ENCODE peak calls at places on chromosome 9, in ten cellular contexts. One of them, this sample, is unnamed.

GRCh38 chr9:137804908-137805356 is 72.7 kb upstream of the CACNA1B start:
- DNase-seq in ovary: no peak
- DNase-seq in chondrocyte: peak; percentile 32
- DNase-seq in GM13976: no peak
- DNase-seq in lung: no peak
- DNase-seq in tibial artery: no peak
- DNase-seq in BJ: no peak
- DNase-seq in left ventricle myocardium inferior: no peak
- DNase-seq in colonic mucosa: no peak
- DNase-seq in nephron progenitor cell: no peak
- DNase-seq in this sample: no peak

GRCh38 chr9:133262226-133262625 is 12.8 kb downstream of the ABO start:
- DNase-seq in lung: no peak
- DNase-seq in chondrocyte: no peak
- DNase-seq in left ventricle myocardium inferior: no peak
- DNase-seq in colonic mucosa: no peak
- DNase-seq in nephron progenitor cell: no peak
- DNase-seq in GM13976: no peak
- DNase-seq in BJ: no peak
- DNase-seq in tibial artery: peak; percentile 51
- DNase-seq in ovary: no peak
- DNase-seq in this sample: no peak

GRCh38 chr9:78986446-78986845 is 585.3 kb upstream of the TLE4 start:
- DNase-seq in colonic mucosa: no peak
- DNase-seq in GM13976: no peak
- DNase-seq in ovary: no peak
- DNase-seq in chondrocyte: no peak
- DNase-seq in left ventricle myocardium inferior: no peak
- DNase-seq in BJ: peak; percentile 42
- DNase-seq in nephron progenitor cell: no peak
- DNase-seq in tibial artery: no peak
- DNase-seq in lung: no peak
- DNase-seq in this sample: no peak

GRCh38 chr9:109843651-109844050 is 63.7 kb downstream of the PALM2AKAP2 start:
- DNase-seq in nephron progenitor cell: no peak
- DNase-seq in ovary: no peak
- DNase-seq in chondrocyte: no peak
- DNase-seq in BJ: no peak
- DNase-seq in left ventricle myocardium inferior: peak; percentile 89
- DNase-seq in tibial artery: no peak
- DNase-seq in lung: no peak
- DNase-seq in colonic mucosa: no peak
- DNase-seq in GM13976: no peak
- DNase-seq in this sample: no peak

GRCh38 chr9:36808246-36808645 is 225.8 kb downstream of the PAX5 start:
- DNase-seq in colonic mucosa: no peak
- DNase-seq in chondrocyte: no peak
- DNase-seq in left ventricle myocardium inferior: no peak
- DNase-seq in BJ: no peak
- DNase-seq in nephron progenitor cell: no peak
- DNase-seq in ovary: no peak
- DNase-seq in GM13976: no peak
- DNase-seq in lung: no peak
- DNase-seq in tibial artery: no peak
- DNase-seq in this sample: no peak

GRCh38 chr9:5915438-5915837 is 24.7 kb downstream of the MLANA start:
- DNase-seq in tibial artery: no peak
- DNase-seq in lung: no peak
- DNase-seq in GM13976: no peak
- DNase-seq in nephron progenitor cell: no peak
- DNase-seq in chondrocyte: no peak
- DNase-seq in BJ: no peak
- DNase-seq in colonic mucosa: no peak
- DNase-seq in ovary: no peak
- DNase-seq in left ventricle myocardium inferior: no peak
- DNase-seq in this sample: no peak

GRCh38 chr9:96626912-96627311 is 7.3 kb upstream of the CDC14B start:
- DNase-seq in tibial artery: no peak
- DNase-seq in chondrocyte: no peak
- DNase-seq in GM13976: no peak
- DNase-seq in BJ: no peak
- DNase-seq in lung: no peak
- DNase-seq in colonic mucosa: no peak
- DNase-seq in left ventricle myocardium inferior: no peak
- DNase-seq in nephron progenitor cell: no peak
- DNase-seq in ovary: no peak
- DNase-seq in this sample: no peak

GRCh38 chr9:115127191-115127817 is 9.3 kb upstream of the TNC start:
- DNase-seq in chondrocyte: no peak
- DNase-seq in BJ: no peak
- DNase-seq in colonic mucosa: no peak
- DNase-seq in nephron progenitor cell: no peak
- DNase-seq in GM13976: no peak
- DNase-seq in tibial artery: no peak
- DNase-seq in left ventricle myocardium inferior: no peak
- DNase-seq in ovary: no peak
- DNase-seq in lung: no peak
- DNase-seq in this sample: no peak

GRCh38 chr9:8762676-8763075 is 963.1 kb upstream of the DMAC1 start:
- DNase-seq in ovary: no peak
- DNase-seq in BJ: no peak
- DNase-seq in tibial artery: no peak
- DNase-seq in left ventricle myocardium inferior: no peak
- DNase-seq in nephron progenitor cell: peak; percentile 23
- DNase-seq in GM13976: no peak
- DNase-seq in lung: no peak
- DNase-seq in chondrocyte: no peak
- DNase-seq in colonic mucosa: peak; percentile 43
- DNase-seq in this sample: no peak
- TF ChIP-seq CTCF in ovary: no peak
- TF ChIP-seq CTCF in BJ: no peak
- TF ChIP-seq CTCF in tibial artery: no peak
- TF ChIP-seq CTCF in left ventricle myocardium inferior: no peak
- TF ChIP-seq CTCF in nephron progenitor cell: no peak
- TF ChIP-seq CTCF in GM13976: no peak
- TF ChIP-seq CTCF in lung: no peak
- TF ChIP-seq CTCF in chondrocyte: no peak
- TF ChIP-seq CTCF in colonic mucosa: no peak
- TF ChIP-seq CTCF in this sample: no peak

DNA sequence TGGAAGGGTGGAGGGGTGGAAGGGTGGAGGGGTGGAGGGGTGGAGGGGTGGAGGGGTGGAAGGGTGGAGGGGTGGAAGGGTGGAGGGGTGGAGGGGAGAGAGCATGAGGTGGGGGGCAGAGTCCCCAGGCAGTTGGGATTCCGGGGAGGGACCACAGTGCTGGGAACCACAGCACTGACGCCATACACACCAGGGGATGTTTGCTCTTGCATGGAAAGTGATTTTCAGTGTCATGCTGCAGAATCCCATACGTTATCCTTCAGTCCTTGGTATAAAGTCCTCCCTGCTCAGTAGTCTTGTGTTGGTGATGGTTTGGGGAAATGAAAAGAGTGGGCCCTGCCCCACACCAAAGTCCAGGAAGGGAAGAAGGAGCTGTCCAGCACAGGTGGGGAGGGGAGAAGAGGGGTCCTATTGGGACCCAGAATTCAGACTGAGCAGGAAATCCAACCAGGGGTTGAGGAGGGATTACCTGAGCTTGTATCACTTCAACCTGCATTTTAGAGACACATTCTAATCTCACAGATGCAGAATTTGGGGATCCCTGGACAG is 5.5 kb upstream of the FIBCD1 start:
- DNase-seq in nephron progenitor cell: no peak
- DNase-seq in left ventricle myocardium inferior: no peak
- DNase-seq in GM13976: no peak
- DNase-seq in BJ: no peak
- DNase-seq in ovary: no peak
- DNase-seq in lung: no peak
- DNase-seq in chondrocyte: no peak
- DNase-seq in colonic mucosa: no peak
- DNase-seq in tibial artery: no peak
- DNase-seq in this sample: no peak
- TF ChIP-seq CTCF in nephron progenitor cell: no peak
- TF ChIP-seq CTCF in left ventricle myocardium inferior: no peak
- TF ChIP-seq CTCF in GM13976: no peak
- TF ChIP-seq CTCF in BJ: no peak
- TF ChIP-seq CTCF in ovary: no peak
- TF ChIP-seq CTCF in lung: no peak
- TF ChIP-seq CTCF in chondrocyte: no peak
- TF ChIP-seq CTCF in colonic mucosa: no peak
- TF ChIP-seq CTCF in tibial artery: no peak
- TF ChIP-seq CTCF in this sample: no peak

GRCh38 chr9:130263601-130264413 is 1.8 kb upstream of the HMCN2 start:
- DNase-seq in tibial artery: peak; percentile 56
- DNase-seq in nephron progenitor cell: no peak
- DNase-seq in GM13976: no peak
- DNase-seq in BJ: no peak
- DNase-seq in colonic mucosa: no peak
- DNase-seq in lung: no peak
- DNase-seq in ovary: no peak
- DNase-seq in left ventricle myocardium inferior: no peak
- DNase-seq in chondrocyte: peak; percentile 74
- DNase-seq in this sample: no peak
- TF ChIP-seq CTCF in tibial artery: no peak
- TF ChIP-seq CTCF in nephron progenitor cell: no peak
- TF ChIP-seq CTCF in GM13976: no peak
- TF ChIP-seq CTCF in BJ: no peak
- TF ChIP-seq CTCF in colonic mucosa: no peak
- TF ChIP-seq CTCF in lung: no peak
- TF ChIP-seq CTCF in ovary: no peak
- TF ChIP-seq CTCF in left ventricle myocardium inferior: peak; percentile 38
- TF ChIP-seq CTCF in chondrocyte: peak; percentile 19
- TF ChIP-seq CTCF in this sample: no peak

GRCh38 chr9:86912210-86912609 is 35.1 kb downstream of the GAS1 start:
- DNase-seq in lung: no peak
- DNase-seq in left ventricle myocardium inferior: no peak
- DNase-seq in BJ: no peak
- DNase-seq in colonic mucosa: no peak
- DNase-seq in tibial artery: no peak
- DNase-seq in nephron progenitor cell: no peak
- DNase-seq in ovary: no peak
- DNase-seq in chondrocyte: no peak
- DNase-seq in GM13976: no peak
- DNase-seq in this sample: no peak
- TF ChIP-seq CTCF in lung: no peak
- TF ChIP-seq CTCF in left ventricle myocardium inferior: no peak
- TF ChIP-seq CTCF in BJ: no peak
- TF ChIP-seq CTCF in colonic mucosa: no peak
- TF ChIP-seq CTCF in tibial artery: no peak
- TF ChIP-seq CTCF in nephron progenitor cell: no peak
- TF ChIP-seq CTCF in ovary: no peak
- TF ChIP-seq CTCF in chondrocyte: no peak
- TF ChIP-seq CTCF in GM13976: no peak
- TF ChIP-seq CTCF in this sample: no peak

GRCh38 chr9:107109324-107109723 is 173.8 kb upstream of the RAD23B start:
- DNase-seq in colonic mucosa: no peak
- DNase-seq in ovary: no peak
- DNase-seq in left ventricle myocardium inferior: no peak
- DNase-seq in nephron progenitor cell: no peak
- DNase-seq in GM13976: no peak
- DNase-seq in BJ: no peak
- DNase-seq in chondrocyte: no peak
- DNase-seq in tibial artery: no peak
- DNase-seq in lung: no peak
- DNase-seq in this sample: no peak

GRCh38 chr9:107105784-107106183 is 177.3 kb upstream of the RAD23B start:
- DNase-seq in colonic mucosa: no peak
- DNase-seq in left ventricle myocardium inferior: no peak
- DNase-seq in GM13976: no peak
- DNase-seq in nephron progenitor cell: no peak
- DNase-seq in tibial artery: no peak
- DNase-seq in ovary: no peak
- DNase-seq in chondrocyte: no peak
- DNase-seq in lung: no peak
- DNase-seq in BJ: no peak
- DNase-seq in this sample: no peak

GRCh38 chr9:107102011-107102410 is 181.1 kb upstream of the RAD23B start:
- DNase-seq in ovary: no peak
- DNase-seq in lung: no peak
- DNase-seq in BJ: no peak
- DNase-seq in nephron progenitor cell: no peak
- DNase-seq in GM13976: no peak
- DNase-seq in colonic mucosa: no peak
- DNase-seq in tibial artery: no peak
- DNase-seq in left ventricle myocardium inferior: no peak
- DNase-seq in chondrocyte: no peak
- DNase-seq in this sample: no peak

GRCh38 chr9:107108367-107108766 is 174.7 kb upstream of the RAD23B start:
- DNase-seq in chondrocyte: no peak
- DNase-seq in ovary: no peak
- DNase-seq in nephron progenitor cell: no peak
- DNase-seq in GM13976: no peak
- DNase-seq in lung: peak; percentile 4
- DNase-seq in left ventricle myocardium inferior: no peak
- DNase-seq in tibial artery: no peak
- DNase-seq in colonic mucosa: no peak
- DNase-seq in BJ: no peak
- DNase-seq in this sample: no peak

DNA sequence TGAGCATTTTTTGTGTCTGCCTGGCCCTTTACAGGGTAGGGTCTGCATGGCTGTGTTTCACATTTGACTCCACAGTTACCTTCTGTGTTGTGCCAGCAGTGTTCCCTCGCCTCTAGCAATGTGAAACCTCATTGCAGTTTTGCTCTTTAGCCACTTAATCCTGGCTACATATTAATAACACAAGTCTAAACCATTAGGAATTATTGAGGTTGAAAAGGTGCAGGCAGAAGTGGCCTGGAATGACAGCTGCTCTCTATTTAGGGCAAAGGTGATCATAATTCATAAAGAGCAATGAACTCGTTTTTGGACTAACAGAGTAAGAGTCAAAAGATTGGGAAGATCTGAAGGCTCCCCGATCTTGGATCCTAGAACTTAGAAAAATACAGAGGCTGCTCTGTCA is 176.7 kb upstream of the RAD23B start:
- DNase-seq in chondrocyte: no peak
- DNase-seq in tibial artery: no peak
- DNase-seq in BJ: no peak
- DNase-seq in colonic mucosa: no peak
- DNase-seq in lung: no peak
- DNase-seq in nephron progenitor cell: no peak
- DNase-seq in ovary: no peak
- DNase-seq in left ventricle myocardium inferior: no peak
- DNase-seq in GM13976: no peak
- DNase-seq in this sample: no peak
- TF ChIP-seq CTCF in chondrocyte: no peak
- TF ChIP-seq CTCF in tibial artery: no peak
- TF ChIP-seq CTCF in BJ: no peak
- TF ChIP-seq CTCF in colonic mucosa: no peak
- TF ChIP-seq CTCF in lung: no peak
- TF ChIP-seq CTCF in nephron progenitor cell: no peak
- TF ChIP-seq CTCF in ovary: no peak
- TF ChIP-seq CTCF in left ventricle myocardium inferior: no peak
- TF ChIP-seq CTCF in GM13976: no peak
- TF ChIP-seq CTCF in this sample: no peak

This sample was measured in CD14-positive monocyte.